ENCODE peak calls at places on chromosomes 12 and 14, in ten cellular contexts. E, B, T, M, D, K, C, G, S and P are unnamed samples.

GRCh38 chr14:94390372-94391086 is 2.1 kb upstream of the SERPINA1 start:
- DNase-seq in E (no peak), B (peak; percentile 93), T (peak; percentile 81), M (peak; percentile 49), D (no peak), K (no peak), C (peak; percentile 74), G (no peak), S (peak; percentile 62), P (peak; percentile 32)

GRCh38 chr12:132620893-132621656 is 2.5 kb downstream of the P2RX2 start:
- DNase-seq in E (no peak), B (no peak), T (no peak), M (no peak), D (no peak), K (no peak), C (no peak), G (no peak), S (no peak), P (no peak)

GRCh38 chr14:68794130-68794855 is 1.4 kb upstream of the ZFP36L1 start:
- DNase-seq in E (peak; percentile 95), B (peak; percentile 94), T (peak; percentile 96), M (peak; percentile 71), D (peak; percentile 98), K (peak; percentile 88), C (peak; percentile 92), G (peak; percentile 74), S (peak; percentile 88), P (no peak)

GRCh38 chr14:74636424-74637183 is 24.6 kb upstream of the LTBP2 start:
- DNase-seq in E (no peak), B (no peak), T (no peak), M (no peak), D (no peak), K (no peak), C (no peak), G (no peak), S (no peak), P (no peak)

GRCh38 chr12:110869035-110869434 is 22.2 kb downstream of the CCDC63 start:
- DNase-seq in E (no peak), B (no peak), T (no peak), M (no peak), D (no peak), K (no peak), C (no peak), G (no peak), S (no peak), P (no peak)

GRCh38 chr12:4487024-4487423 is 41.4 kb upstream of the FGF6 start:
- DNase-seq in E (no peak), B (no peak), T (no peak), M (no peak), D (no peak), K (no peak), C (no peak), G (no peak), S (no peak), P (no peak)

GRCh38 chr12:123118397-123118945 is 32.4 kb downstream of the PITPNM2 start:
- DNase-seq in E (no peak), B (no peak), T (no peak), M (no peak), D (no peak), K (no peak), C (no peak), G (no peak), S (no peak), P (no peak)

GRCh38 chr12:85076688-85077430 is 40.7 kb downstream of the LRRIQ1 start:
- DNase-seq in E (no peak), B (no peak), T (no peak), M (peak; percentile 93), D (no peak), K (no peak), C (no peak), G (peak; percentile 43), S (no peak), P (no peak)

DNA sequence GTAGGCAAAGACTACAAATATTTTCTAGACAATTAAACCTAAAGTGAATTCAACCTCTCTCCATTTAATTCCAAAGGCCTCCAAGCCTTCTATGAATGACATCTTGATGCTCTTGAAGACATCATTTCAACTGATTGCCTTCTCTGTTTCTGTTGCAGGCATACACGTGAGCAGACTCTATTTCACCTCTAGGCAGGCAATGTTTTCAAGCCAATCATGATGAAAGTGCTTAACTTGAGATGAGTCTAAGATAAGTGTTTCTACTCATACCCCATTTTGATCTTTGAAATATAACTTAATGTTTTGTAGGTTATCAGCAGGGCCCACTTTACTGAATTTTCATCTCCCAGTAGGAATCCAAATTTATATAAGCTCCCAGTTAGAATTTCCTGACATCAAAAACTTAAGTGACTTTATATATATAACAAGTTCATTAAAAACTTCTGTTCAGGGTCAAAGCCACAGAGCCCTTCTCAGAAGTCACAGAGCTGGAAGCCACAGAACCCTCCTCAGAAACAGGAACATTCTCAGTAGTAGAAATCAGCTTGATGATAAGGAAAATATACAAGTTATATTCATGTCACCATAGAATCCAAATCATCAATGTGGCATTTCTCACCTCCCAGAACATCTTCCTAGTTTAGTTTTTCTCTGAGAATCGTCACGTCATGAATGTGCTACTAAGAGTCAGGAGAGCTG is 108.5 kb downstream of the PHLDA1 start:
- DNase-seq in E (no peak), B (no peak), T (no peak), M (no peak), D (peak; percentile 31), K (no peak), C (no peak), G (no peak), S (no peak), P (no peak)
- H3K27ac ChIP-seq in E (no peak overlapping the region), B (no peak overlapping the region), T (no peak overlapping the region), M (no peak overlapping the region), D (no peak overlapping the region), K (no peak overlapping the region), C (no peak overlapping the region), G (no peak overlapping the region), S (no peak overlapping the region), P (no peak overlapping the region)

GRCh38 chr12:27523642-27524488 is at the start of gene PPFIBP1:
- DNase-seq in E (peak; percentile 100), B (peak; percentile 97), T (peak; percentile 100), M (peak; percentile 100), D (peak; percentile 100), K (peak; percentile 95), C (peak; percentile 98), G (peak; percentile 96), S (peak; percentile 100), P (peak; percentile 91)
- TF ChIP-seq CTCF in E (peak; percentile 31), B (peak; percentile 26), T (no peak), M (peak; percentile 39), D (peak; percentile 48), K (no peak), C (no peak), G (peak; percentile 48), S (no peak), P (no peak)

GRCh38 chr12:120373683-120374082 is 4.7 kb upstream of the MSI1 start:
- DNase-seq in E (no peak), B (no peak), T (no peak), M (no peak), D (no peak), K (no peak), C (no peak), G (no peak), S (no peak), P (no peak)
- H3K27me3 ChIP-seq in E (peaks cover 83% of the 10 kb centered on the region), B (peaks cover 60% of the 10 kb centered on the region), T (no peaks in the 10 kb centered on the region), M (peaks cover 36% of the 10 kb centered on the region), D (peaks cover 77% of the 10 kb centered on the region), K (peaks cover 27% of the 10 kb centered on the region), C (peaks cover 35% of the 10 kb centered on the region), G (peaks cover 54% of the 10 kb centered on the region), S (no peaks in the 10 kb centered on the region), P (no peaks in the 10 kb centered on the region)

DNA sequence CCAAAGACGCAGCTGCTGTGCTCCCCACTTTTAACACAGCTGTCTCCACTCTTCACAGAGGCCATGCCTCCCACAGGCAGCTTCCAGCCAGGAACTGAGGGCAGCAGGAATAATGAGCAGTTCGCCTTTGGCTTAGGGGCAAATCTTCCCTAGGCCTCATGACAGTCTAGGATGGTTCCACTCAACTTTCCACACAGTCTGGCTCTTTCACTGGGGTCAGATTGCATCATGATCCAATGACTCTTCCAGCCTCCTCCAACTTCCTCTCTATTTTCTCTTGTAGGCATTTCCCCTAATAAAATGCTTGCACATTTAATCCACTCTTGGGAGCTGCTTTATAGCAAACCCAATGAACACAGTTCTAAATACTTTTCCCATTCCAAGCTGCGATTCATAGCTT is 271.6 kb upstream of the ATP2B1 start:
- DNase-seq in E (no peak), B (no peak), T (no peak), M (peak; percentile 52), D (no peak), K (no peak), C (peak; percentile 26), G (no peak), S (no peak), P (no peak)
- H3K27ac ChIP-seq in E (no peak overlapping the region), B (peak overlapping the region; percentile 16), T (peak overlapping the region; percentile 14), M (peak overlapping the region; percentile 43), D (no peak overlapping the region), K (no peak overlapping the region), C (no peak overlapping the region), G (no peak overlapping the region), S (no peak overlapping the region), P (no peak overlapping the region)